ENCODE peak calls at places on chromosomes 11 and 22, in five cellular contexts. One of them, this sample, is unnamed.

GRCh38 chr22:46297151-46297819 is 615 bp downstream of the GTSE1 start:
- DNase-seq in spleen: no peak
- DNase-seq in cardiac fibroblast: no peak
- DNase-seq in GM23248: peak; percentile 83
- DNase-seq in Jurkat, Clone E6-1: no peak
- DNase-seq in this sample: no peak

GRCh38 chr11:102050927-102051575 is 3.8 kb downstream of the CFAP300 start:
- DNase-seq in Jurkat, Clone E6-1: no peak
- DNase-seq in cardiac fibroblast: no peak
- DNase-seq in GM23248: no peak
- DNase-seq in spleen: no peak
- DNase-seq in this sample: no peak

GRCh38 chr11:133355095-133355494 is 177.2 kb downstream of the OPCML start:
- DNase-seq in Jurkat, Clone E6-1: no peak
- DNase-seq in spleen: no peak
- DNase-seq in cardiac fibroblast: no peak
- DNase-seq in GM23248: no peak
- DNase-seq in this sample: no peak

GRCh38 chr11:20162824-20163777 is 2.8 kb upstream of the DBX1 start:
- DNase-seq in cardiac fibroblast: peak; percentile 29
- DNase-seq in GM23248: peak; percentile 50
- DNase-seq in spleen: no peak
- DNase-seq in Jurkat, Clone E6-1: no peak
- DNase-seq in this sample: no peak

GRCh38 chr11:14366936-14367335 is 8.0 kb upstream of the RRAS2 start:
- DNase-seq in cardiac fibroblast: no peak
- DNase-seq in spleen: no peak
- DNase-seq in Jurkat, Clone E6-1: no peak
- DNase-seq in GM23248: no peak
- DNase-seq in this sample: no peak

GRCh38 chr11:45722144-45722543 is 56.7 kb upstream of the CHST1 start:
- DNase-seq in cardiac fibroblast: no peak
- DNase-seq in Jurkat, Clone E6-1: no peak
- DNase-seq in GM23248: no peak
- DNase-seq in spleen: no peak
- DNase-seq in this sample: no peak

GRCh38 chr11:34745209-34745608 is 124.3 kb downstream of the EHF start:
- DNase-seq in GM23248: no peak
- DNase-seq in Jurkat, Clone E6-1: no peak
- DNase-seq in cardiac fibroblast: peak; percentile 29
- DNase-seq in spleen: no peak
- DNase-seq in this sample: no peak

GRCh38 chr11:45897556-45897955 is 9.5 kb downstream of the FREY1 start:
- DNase-seq in spleen: no peak
- DNase-seq in GM23248: no peak
- DNase-seq in Jurkat, Clone E6-1: no peak
- DNase-seq in cardiac fibroblast: no peak
- DNase-seq in this sample: no peak

GRCh38 chr11:128318856-128319474 is 268.4 kb downstream of the ETS1 start:
- DNase-seq in cardiac fibroblast: no peak
- DNase-seq in spleen: no peak
- DNase-seq in Jurkat, Clone E6-1: no peak
- DNase-seq in GM23248: no peak
- DNase-seq in this sample: no peak

GRCh38 chr22:20319041-20319744 is 667 bp downstream of the DGCR6L start:
- DNase-seq in cardiac fibroblast: peak; percentile 14
- DNase-seq in Jurkat, Clone E6-1: no peak
- DNase-seq in spleen: peak; percentile 56
- DNase-seq in GM23248: peak; percentile 59
- DNase-seq in this sample: peak; percentile 60

GRCh38 chr22:37660709-37661045 is 2.2 kb downstream of the PDXP start:
- DNase-seq in cardiac fibroblast: no peak
- DNase-seq in Jurkat, Clone E6-1: no peak
- DNase-seq in GM23248: no peak
- DNase-seq in spleen: no peak
- DNase-seq in this sample: no peak
- H3K4me3 ChIP-seq in cardiac fibroblast: no peak overlapping the region
- H3K4me3 ChIP-seq in Jurkat, Clone E6-1: no peak overlapping the region
- H3K4me3 ChIP-seq in GM23248: peak overlapping the region; percentile 5
- H3K4me3 ChIP-seq in spleen: no peak overlapping the region
- H3K4me3 ChIP-seq in this sample: no peak overlapping the region

GRCh38 chr11:125402436-125402835 is 93.6 kb downstream of the FEZ1 start:
- DNase-seq in Jurkat, Clone E6-1: no peak
- DNase-seq in GM23248: peak; percentile 61
- DNase-seq in spleen: peak; percentile 4
- DNase-seq in cardiac fibroblast: peak; percentile 41
- DNase-seq in this sample: no peak

GRCh38 chr11:125407046-125407445 is 89.0 kb downstream of the FEZ1 start:
- DNase-seq in spleen: peak; percentile 41
- DNase-seq in GM23248: peak; percentile 25
- DNase-seq in Jurkat, Clone E6-1: no peak
- DNase-seq in cardiac fibroblast: no peak
- DNase-seq in this sample: no peak

GRCh38 chr11:125401746-125402145 is 94.3 kb downstream of the FEZ1 start:
- DNase-seq in Jurkat, Clone E6-1: no peak
- DNase-seq in cardiac fibroblast: peak; percentile 44
- DNase-seq in spleen: peak; percentile 41
- DNase-seq in GM23248: peak; percentile 20
- DNase-seq in this sample: no peak

GRCh38 chr11:125404136-125404810 is 91.8 kb downstream of the FEZ1 start:
- DNase-seq in GM23248: no peak
- DNase-seq in cardiac fibroblast: peak; percentile 5
- DNase-seq in Jurkat, Clone E6-1: no peak
- DNase-seq in spleen: peak; percentile 48
- DNase-seq in this sample: no peak

GRCh38 chr11:125404811-125405481 is 91.1 kb downstream of the FEZ1 start:
- DNase-seq in GM23248: peak; percentile 67
- DNase-seq in spleen: peak; percentile 89
- DNase-seq in cardiac fibroblast: peak; percentile 61
- DNase-seq in Jurkat, Clone E6-1: peak; percentile 12
- DNase-seq in this sample: peak; percentile 76
- H3K4me3 ChIP-seq in GM23248: peak overlapping the region; percentile 21
- H3K4me3 ChIP-seq in spleen: no peak overlapping the region
- H3K4me3 ChIP-seq in cardiac fibroblast: no peak overlapping the region
- H3K4me3 ChIP-seq in Jurkat, Clone E6-1: no peak overlapping the region
- H3K4me3 ChIP-seq in this sample: no peak overlapping the region

GRCh38 chr22:48077699-48078098 is 1315.2 kb downstream of the TBC1D22A start:
- DNase-seq in spleen: no peak
- DNase-seq in cardiac fibroblast: no peak
- DNase-seq in GM23248: no peak
- DNase-seq in Jurkat, Clone E6-1: no peak
- DNase-seq in this sample: no peak
- H3K4me3 ChIP-seq in spleen: no peak overlapping the region
- H3K4me3 ChIP-seq in cardiac fibroblast: no peak overlapping the region
- H3K4me3 ChIP-seq in GM23248: no peak overlapping the region
- H3K4me3 ChIP-seq in Jurkat, Clone E6-1: no peak overlapping the region
- H3K4me3 ChIP-seq in this sample: no peak overlapping the region

DNA sequence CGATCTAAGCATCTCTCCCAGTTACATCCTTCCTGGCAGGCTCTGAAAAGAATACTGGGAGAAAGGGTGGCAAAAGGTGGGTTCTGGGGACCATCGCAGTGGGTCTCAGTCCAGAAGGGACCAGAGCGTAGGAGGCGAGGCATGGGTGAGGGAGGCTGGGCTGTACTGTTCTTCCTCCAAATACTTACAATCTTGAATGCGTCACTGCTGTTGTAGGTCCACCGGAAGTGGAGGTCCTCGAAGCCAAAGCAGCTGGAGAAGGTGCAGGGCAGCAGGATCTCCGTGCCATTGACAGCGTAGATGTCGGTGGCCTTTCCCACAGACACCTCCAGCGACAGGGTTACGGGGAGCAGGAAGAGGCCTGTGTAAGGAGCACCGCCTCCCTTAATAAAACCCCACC is 7.8 kb downstream of the SCN4B start:
- DNase-seq in spleen: no peak
- DNase-seq in GM23248: no peak
- DNase-seq in cardiac fibroblast: no peak
- DNase-seq in Jurkat, Clone E6-1: no peak
- DNase-seq in this sample: no peak
- H3K4me3 ChIP-seq in spleen: no peak overlapping the region
- H3K4me3 ChIP-seq in GM23248: no peak overlapping the region
- H3K4me3 ChIP-seq in cardiac fibroblast: no peak overlapping the region
- H3K4me3 ChIP-seq in Jurkat, Clone E6-1: no peak overlapping the region
- H3K4me3 ChIP-seq in this sample: no peak overlapping the region

GRCh38 chr22:37832022-37832857 is 9.1 kb downstream of the GALR3 start:
- DNase-seq in cardiac fibroblast: no peak
- DNase-seq in spleen: no peak
- DNase-seq in GM23248: no peak
- DNase-seq in Jurkat, Clone E6-1: no peak
- DNase-seq in this sample: no peak
- H3K4me3 ChIP-seq in cardiac fibroblast: no peak overlapping the region
- H3K4me3 ChIP-seq in spleen: no peak overlapping the region
- H3K4me3 ChIP-seq in GM23248: no peak overlapping the region
- H3K4me3 ChIP-seq in Jurkat, Clone E6-1: no peak overlapping the region
- H3K4me3 ChIP-seq in this sample: no peak overlapping the region

GRCh38 chr11:556857-557256 is 3.7 kb downstream of the LMNTD2 start:
- DNase-seq in Jurkat, Clone E6-1: no peak
- DNase-seq in cardiac fibroblast: no peak
- DNase-seq in GM23248: no peak
- DNase-seq in spleen: no peak
- DNase-seq in this sample: no peak
- H3K4me3 ChIP-seq in Jurkat, Clone E6-1: no peak overlapping the region
- H3K4me3 ChIP-seq in cardiac fibroblast: no peak overlapping the region
- H3K4me3 ChIP-seq in GM23248: no peak overlapping the region
- H3K4me3 ChIP-seq in spleen: no peak overlapping the region
- H3K4me3 ChIP-seq in this sample: no peak overlapping the region

GRCh38 chr11:65885808-65886536 is 2.3 kb downstream of the FIBP start:
- DNase-seq in GM23248: no peak
- DNase-seq in Jurkat, Clone E6-1: no peak
- DNase-seq in cardiac fibroblast: no peak
- DNase-seq in spleen: peak; percentile 57
- DNase-seq in this sample: no peak

GRCh38 chr11:65887723-65888162 is 528 bp downstream of the FIBP start:
- DNase-seq in Jurkat, Clone E6-1: no peak
- DNase-seq in spleen: no peak
- DNase-seq in cardiac fibroblast: no peak
- DNase-seq in GM23248: peak; percentile 92
- DNase-seq in this sample: no peak

GRCh38 chr11:65888163-65888814 is at the start of gene FIBP:
- DNase-seq in GM23248: peak; percentile 98
- DNase-seq in spleen: peak; percentile 100
- DNase-seq in cardiac fibroblast: peak; percentile 99
- DNase-seq in Jurkat, Clone E6-1: peak; percentile 93
- DNase-seq in this sample: peak; percentile 99

GRCh38 chr11:65885231-65885630 is 3.0 kb downstream of the FIBP start:
- DNase-seq in spleen: peak; percentile 69
- DNase-seq in Jurkat, Clone E6-1: no peak
- DNase-seq in GM23248: no peak
- DNase-seq in cardiac fibroblast: no peak
- DNase-seq in this sample: no peak

DNA sequence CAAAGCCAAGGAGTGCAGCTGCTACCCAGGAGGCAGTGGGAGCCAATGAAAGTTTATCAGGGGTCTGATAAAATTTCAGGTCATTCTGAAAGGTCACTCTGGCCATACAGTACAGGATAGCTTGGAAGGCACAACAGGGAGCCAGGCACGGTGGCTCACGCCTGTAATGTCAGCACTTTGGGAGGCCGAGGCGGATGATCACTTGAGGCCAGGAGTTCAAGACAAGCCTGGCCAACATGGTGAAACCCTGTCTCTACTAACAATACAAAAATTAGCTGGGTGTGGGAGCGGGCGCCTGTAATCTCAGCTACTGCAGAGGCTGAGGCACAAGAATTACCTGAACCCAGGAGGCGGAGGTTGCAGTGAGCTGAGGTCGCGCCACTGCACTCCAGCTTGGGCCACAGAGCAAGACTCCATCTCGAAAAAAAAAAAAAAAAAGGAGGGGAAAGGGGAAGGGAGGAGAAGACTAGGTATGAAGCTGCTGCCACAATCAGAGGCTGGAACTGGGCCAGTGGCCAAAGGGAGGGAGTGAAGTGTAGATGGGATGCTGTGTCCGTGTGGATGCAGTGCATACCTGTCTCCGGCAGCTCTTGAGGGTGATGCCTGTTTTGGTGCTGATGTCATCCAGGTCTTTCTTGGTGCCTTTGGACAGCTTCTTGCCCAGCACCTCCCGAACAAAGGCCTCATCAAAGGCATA is 1.1 kb downstream of the FIBP start:
- DNase-seq in GM23248: peak; percentile 29
- DNase-seq in cardiac fibroblast: no peak
- DNase-seq in Jurkat, Clone E6-1: no peak
- DNase-seq in spleen: peak; percentile 73
- DNase-seq in this sample: no peak
- H3K4me3 ChIP-seq in GM23248: peak overlapping the region; percentile 95
- H3K4me3 ChIP-seq in cardiac fibroblast: peak overlapping the region; percentile 89
- H3K4me3 ChIP-seq in Jurkat, Clone E6-1: peak overlapping the region; percentile 92
- H3K4me3 ChIP-seq in spleen: no peak overlapping the region
- H3K4me3 ChIP-seq in this sample: no peak overlapping the region

DNA sequence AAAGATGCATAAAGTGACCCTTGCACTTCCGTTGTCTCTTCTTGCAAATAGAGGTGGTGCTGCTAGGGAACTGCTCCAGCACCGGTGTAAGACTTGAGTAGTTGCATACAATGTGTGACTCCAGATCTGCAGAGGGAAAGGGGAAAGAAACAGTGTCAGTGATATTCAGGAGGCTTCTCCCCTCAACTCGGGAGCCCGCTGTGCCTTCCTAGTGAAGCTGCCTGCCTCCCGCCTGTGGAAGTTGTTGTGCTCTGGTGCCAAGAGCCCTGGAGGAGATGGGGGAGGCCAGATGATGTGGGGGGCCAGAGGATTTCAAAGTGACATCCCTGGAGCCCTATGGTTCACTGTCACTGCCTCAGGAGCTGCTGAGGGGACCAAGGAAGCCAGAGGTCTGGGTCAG is 30.4 kb downstream of the RELT start:
- DNase-seq in spleen: no peak
- DNase-seq in Jurkat, Clone E6-1: no peak
- DNase-seq in GM23248: no peak
- DNase-seq in cardiac fibroblast: no peak
- DNase-seq in this sample: no peak
- H3K4me3 ChIP-seq in spleen: no peak overlapping the region
- H3K4me3 ChIP-seq in Jurkat, Clone E6-1: no peak overlapping the region
- H3K4me3 ChIP-seq in GM23248: no peak overlapping the region
- H3K4me3 ChIP-seq in cardiac fibroblast: no peak overlapping the region
- H3K4me3 ChIP-seq in this sample: no peak overlapping the region